ENCODE peak calls at places on chromosomes 1 and 21, in six cellular contexts. R is pancreas; M is CD8-positive, alpha-beta memory T cell; V is SK-N-MC; F is transverse colon; Z is Peyer's patch. E is an unnamed sample. For H3K36me3, the result is how much of the 10 kb centered on the place peaks cover.

GRCh38 chr21:31370893-31371652 is 27.0 kb upstream of the TIAM1 start:
- DNase-seq in R (no peak), M (no peak), V (no peak), F (no peak), Z (no peak), E (no peak)

GRCh38 chr1:103190746-103191145 is 82.4 kb upstream of the COL11A1 start:
- DNase-seq in R (no peak), M (no peak), V (no peak), F (no peak), Z (no peak), E (no peak)

GRCh38 chr1:155989992-155990325 is 11.6 kb upstream of the ARHGEF2 start:
- DNase-seq in R (no peak), M (no peak), V (no peak), F (no peak), Z (no peak), E (no peak)

GRCh38 chr1:7437608-7438395 is 333.3 kb upstream of the VAMP3 start:
- DNase-seq in R (no peak), M (no peak), V (no peak), F (no peak), Z (no peak), E (no peak)

GRCh38 chr1:26373281-26373680 is 731 bp upstream of the ZNF683 start:
- DNase-seq in R (no peak), M (peak), V (no peak), F (no peak), Z (peak), E (no peak)

GRCh38 chr21:40386301-40386911 is 460.6 kb downstream of the DSCAM start:
- DNase-seq in R (peak), M (no peak), V (no peak), F (peak), Z (no peak), E (no peak)

GRCh38 chr1:179794669-179795068 is 51.6 kb downstream of the FAM163A start:
- DNase-seq in R (no peak), M (no peak), V (no peak), F (no peak), Z (no peak), E (peak)

GRCh38 chr1:17674707-17675505 is 80.2 kb upstream of the ACTL8 start:
- DNase-seq in R (no peak), M (no peak), V (no peak), F (no peak), Z (no peak), E (no peak)

GRCh38 chr1:200473698-200474371 is 64.0 kb upstream of the ZNF281 start:
- DNase-seq in R (no peak), M (no peak), V (no peak), F (no peak), Z (no peak), E (no peak)

GRCh38 chr1:166471359-166471758 is 304.6 kb upstream of the FAM78B start:
- DNase-seq in R (no peak), M (no peak), V (no peak), F (no peak), Z (no peak), E (no peak)

GRCh38 chr1:97212671-97213070 is 491.1 kb downstream of the PTBP2 start:
- DNase-seq in R (no peak), M (no peak), V (no peak), F (no peak), Z (no peak), E (no peak)

GRCh38 chr1:27435566-27436203 is 43.3 kb downstream of the GPR3 start:
- DNase-seq in R (no peak), M (no peak), V (no peak), F (no peak), Z (peak), E (no peak)

GRCh38 chr1:234731371-234732085 is 121.5 kb upstream of the IRF2BP2 start:
- DNase-seq in R (no peak), M (peak), V (no peak), F (no peak), Z (no peak), E (peak)

GRCh38 chr1:162070825-162071224 is 1.3 kb downstream of the NOS1AP start:
- DNase-seq in R (no peak), M (no peak), V (no peak), F (peak), Z (no peak), E (no peak)

GRCh38 chr1:243287652-243288051 is 31.8 kb downstream of the SDCCAG8 start:
- DNase-seq in R (no peak), M (no peak), V (no peak), F (no peak), Z (no peak), E (peak)

GRCh38 chr1:42442641-42443040 is 13.2 kb downstream of the ZMYND12 start:
- DNase-seq in R (no peak), M (no peak), V (no peak), F (no peak), Z (no peak), E (no peak)

GRCh38 chr1:55893155-55893554 is 678.0 kb upstream of the USP24 start:
- DNase-seq in R (no peak), M (no peak), V (no peak), F (no peak), Z (no peak), E (peak)

GRCh38 chr21:31509108-31510017 is 150.1 kb upstream of the SOD1 start:
- DNase-seq in R (no peak), M (peak), V (no peak), F (peak), Z (peak), E (peak)

GRCh38 chr1:46535063-46535462 is 16.4 kb downstream of the KNCN start:
- DNase-seq in R (peak), M (no peak), V (no peak), F (peak), Z (no peak), E (no peak)

GRCh38 chr1:20770314-20771087 is 16.6 kb downstream of the HP1BP3 start:
- DNase-seq in R (no peak), M (no peak), V (no peak), F (no peak), Z (no peak), E (no peak)

GRCh38 chr1:193355654-193356053 is 169.2 kb upstream of the B3GALT2 start:
- DNase-seq in R (no peak), M (no peak), V (no peak), F (no peak), Z (no peak), E (no peak)
- H3K27ac ChIP-seq in R (peak), M (no peak), V (no peak), F (peak), Z (no peak), E (no peak)

GRCh38 chr1:215657016-215657415 is 89.9 kb downstream of the KCTD3 start:
- DNase-seq in R (no peak), M (no peak), V (no peak), F (no peak), Z (no peak), E (no peak)
- H3K4me3 ChIP-seq in R (no peak), M (no peak), V (no peak), F (no peak), Z (no peak), E (no peak)

DNA sequence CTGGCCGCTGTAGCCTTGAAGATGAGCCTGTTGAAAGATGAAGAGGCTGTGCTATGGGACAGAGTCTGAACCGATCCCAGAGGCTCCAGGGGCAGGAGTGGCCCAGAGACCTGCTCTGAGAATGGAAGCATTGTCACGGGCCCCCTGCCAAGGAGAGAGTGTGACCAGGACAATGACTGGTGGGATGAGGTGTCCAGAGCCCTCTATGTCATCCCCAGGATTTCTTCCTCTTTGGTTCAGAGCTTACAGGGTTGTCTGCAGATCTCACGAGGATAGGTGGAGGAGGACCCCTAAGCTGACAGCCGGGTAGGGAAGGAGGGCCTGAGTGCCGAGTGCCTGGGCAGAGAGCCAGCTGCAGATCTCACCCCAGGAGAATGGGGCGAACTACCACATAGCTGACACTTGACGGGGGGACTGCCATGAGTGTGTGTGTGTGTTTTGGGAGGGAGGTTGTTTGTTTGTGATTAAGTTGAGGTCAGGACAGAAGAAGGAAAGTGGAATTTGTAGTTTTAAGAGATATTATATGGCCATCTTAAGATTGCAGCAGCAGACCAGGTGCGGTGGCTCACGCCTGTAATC is 25.4 kb downstream of the PIK3CD start:
- DNase-seq in R (no peak), M (no peak), V (no peak), F (no peak), Z (no peak), E (peak)
- H3K36me3 ChIP-seq in R (under half), M (under half), V (under half), F (under half), Z (under half), E (under half)

GRCh38 chr1:1804301-1804700 is 26.0 kb upstream of the NADK start:
- DNase-seq in R (no peak), M (no peak), V (no peak), F (no peak), Z (no peak), E (no peak)

GRCh38 chr1:1796466-1796865 is 18.2 kb upstream of the NADK start:
- DNase-seq in R (no peak), M (peak), V (no peak), F (no peak), Z (no peak), E (no peak)

GRCh38 chr1:1794999-1795398 is 16.7 kb upstream of the NADK start:
- DNase-seq in R (no peak), M (no peak), V (no peak), F (no peak), Z (no peak), E (no peak)

GRCh38 chr1:1797731-1798341 is 19.6 kb upstream of the NADK start:
- DNase-seq in R (no peak), M (no peak), V (no peak), F (no peak), Z (no peak), E (no peak)

DNA sequence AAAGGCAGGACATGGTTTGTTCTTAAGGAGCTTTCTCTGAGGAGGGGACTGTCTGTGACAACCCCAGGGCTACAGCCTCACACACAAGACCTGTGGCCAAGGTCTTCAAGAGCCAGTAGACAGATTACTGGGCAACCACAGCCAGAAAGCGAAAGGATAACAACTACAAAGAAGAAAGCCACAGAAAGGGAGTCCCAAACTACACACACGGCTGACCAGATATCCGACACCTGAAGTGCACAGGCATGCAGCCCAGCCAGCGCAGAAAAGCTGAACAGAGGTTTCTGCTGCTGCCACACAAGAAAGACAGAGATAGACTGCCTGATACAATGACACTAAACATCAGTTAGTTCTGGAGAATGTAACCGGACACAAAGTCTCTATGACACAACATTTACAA is 21.4 kb upstream of the NADK start:
- DNase-seq in R (no peak), M (no peak), V (no peak), F (no peak), Z (no peak), E (no peak)
- H3K27ac ChIP-seq in R (no peak), M (no peak), V (no peak), F (no peak), Z (no peak), E (no peak)

GRCh38 chr1:23021834-23022233 is 2.6 kb downstream of the KDM1A start:
- DNase-seq in R (no peak), M (no peak), V (no peak), F (no peak), Z (no peak), E (no peak)
- H3K4me3 ChIP-seq in R (no peak), M (no peak), V (peak), F (no peak), Z (no peak), E (no peak)

DNA sequence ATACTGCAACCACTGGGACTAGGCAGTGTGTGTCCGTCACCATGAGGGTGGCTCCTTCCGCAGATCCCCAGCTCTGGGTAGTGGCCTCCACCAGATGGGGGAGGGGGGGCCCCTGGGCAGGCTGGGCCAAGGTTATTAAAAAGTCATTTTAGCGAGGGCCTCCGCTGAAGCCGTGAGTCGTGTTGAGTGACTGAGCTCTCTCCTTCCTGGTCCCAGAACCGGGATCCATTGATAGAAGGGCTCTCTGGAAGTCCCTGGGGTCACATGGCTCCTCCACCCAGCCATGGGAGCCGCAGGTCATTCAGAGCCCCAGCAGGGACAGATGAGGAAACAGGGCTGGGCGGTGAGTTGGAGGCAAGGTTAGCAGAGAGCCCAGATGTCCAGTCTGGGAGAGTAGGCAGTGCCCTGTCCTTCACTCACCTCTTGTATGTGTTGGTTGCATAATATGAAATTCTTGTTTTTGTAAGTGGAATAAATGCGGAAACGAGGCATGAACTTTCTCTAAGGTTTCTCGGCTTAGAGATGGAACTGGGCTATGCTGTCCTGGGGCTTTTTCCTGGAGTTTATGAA is 12.9 kb downstream of the MIIP start:
- DNase-seq in R (no peak), M (no peak), V (no peak), F (no peak), Z (no peak), E (no peak)
- H3K36me3 ChIP-seq in R (under half), M (under half), V (under half), F (under half), Z (under half), E (under half)

DNA sequence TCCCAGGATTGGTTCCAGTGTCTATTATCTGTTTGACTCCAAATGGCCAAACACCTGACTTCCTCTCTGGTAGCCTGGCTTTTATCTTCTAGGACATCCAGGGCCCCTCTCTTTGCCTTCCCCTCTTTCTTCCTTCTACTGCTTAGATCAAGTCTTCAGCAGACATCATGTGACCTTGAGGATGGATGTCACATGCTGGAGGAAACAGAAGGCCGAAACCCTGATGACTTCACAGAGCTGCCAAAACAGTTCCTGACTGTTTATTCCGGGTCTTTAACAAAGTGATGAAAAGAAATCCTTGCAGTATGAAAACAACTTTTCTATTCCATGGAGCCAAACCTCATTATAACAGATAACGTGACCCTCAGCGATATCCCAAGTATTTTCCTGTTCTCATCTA is 24.5 kb upstream of the WDR26 start:
- DNase-seq in R (no peak), M (no peak), V (no peak), F (no peak), Z (no peak), E (no peak)
- H3K27ac ChIP-seq in R (no peak), M (no peak), V (no peak), F (peak), Z (no peak), E (no peak)

DNA sequence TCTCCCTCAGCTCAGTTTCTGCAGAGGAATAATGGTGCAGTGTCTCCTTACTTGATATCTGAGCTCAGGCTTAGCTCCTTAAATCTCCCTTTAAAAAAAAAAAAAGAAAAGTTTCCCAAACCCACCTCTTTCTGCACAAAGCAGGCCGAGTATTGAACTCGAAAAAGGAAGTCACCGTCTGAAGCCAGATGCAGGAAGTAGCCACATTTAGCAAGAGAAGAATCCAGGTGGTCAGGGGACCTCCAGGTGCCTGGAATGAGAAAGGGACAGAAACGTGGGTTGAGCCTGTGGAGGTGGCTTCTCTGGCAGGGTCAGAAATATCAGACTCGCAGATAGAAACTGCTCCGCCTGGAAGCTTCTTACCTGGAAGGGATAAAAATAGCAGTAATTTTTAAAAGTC is 46.2 kb upstream of the TARDBP start:
- DNase-seq in R (no peak), M (no peak), V (no peak), F (no peak), Z (no peak), E (no peak)
- H3K4me3 ChIP-seq in R (no peak), M (no peak), V (no peak), F (no peak), Z (no peak), E (no peak)

DNA sequence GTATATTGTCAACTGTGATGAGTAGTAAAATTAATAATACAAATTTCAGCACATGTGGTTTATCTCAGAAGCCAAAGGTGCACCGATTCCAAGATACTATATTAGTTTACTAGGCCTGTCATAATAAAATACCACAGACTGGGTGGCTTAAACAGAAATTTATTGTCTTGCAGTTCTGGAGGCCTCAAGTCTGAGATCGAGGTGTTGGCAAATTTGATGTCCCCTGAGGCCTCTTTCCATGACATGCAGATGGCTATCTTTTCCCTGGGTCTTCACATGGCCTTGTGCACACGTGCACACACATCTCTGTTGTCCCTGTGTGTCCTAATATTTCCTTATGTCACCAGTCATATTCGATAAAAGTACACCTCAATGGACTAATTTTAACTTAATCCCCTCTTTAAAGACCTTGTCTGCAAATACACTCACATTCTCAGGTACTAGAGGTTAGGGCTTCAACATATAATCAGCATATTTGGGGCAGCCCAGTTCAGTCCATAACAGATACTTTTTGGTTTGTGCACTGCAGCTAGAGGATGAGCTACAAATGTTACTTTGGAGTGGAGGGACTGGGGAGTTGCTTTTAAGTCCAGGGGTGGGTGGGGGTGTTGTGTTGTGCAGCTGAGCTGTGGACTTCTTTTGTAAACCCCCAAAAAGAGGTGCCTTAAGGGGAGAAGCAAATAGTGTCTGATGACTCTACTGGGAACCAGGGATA is 21.4 kb downstream of the TSNAX start:
- DNase-seq in R (no peak), M (no peak), V (no peak), F (no peak), Z (no peak), E (no peak)
- H3K36me3 ChIP-seq in R (under half), M (under half), V (under half), F (under half), Z (under half), E (under half)

GRCh38 chr1:8681911-8682310 is 135.5 kb downstream of the RERE start:
- DNase-seq in R (no peak), M (no peak), V (no peak), F (no peak), Z (no peak), E (no peak)
- H3K27ac ChIP-seq in R (peak), M (no peak), V (no peak), F (no peak), Z (no peak), E (no peak)

E was measured in brain microvascular endothelial cell.